ENCODE peak calls at places on chromosomes 6 and 20, in eight cellular contexts. X is CD8-positive, alpha-beta memory T cell; Q is adipocyte; V is neural progenitor cell; L is MM.1S; P is mesendoderm; W is heart right ventricle; E is thoracic aorta. R is an unnamed sample. For H3K4me1, the result is how much of the 10 kb centered on the place peaks cover.

GRCh38 chr6:161444966-161445799 is 171.3 kb upstream of the AGPAT4 start:
- DNase-seq in X (no peak), Q (no peak), V (no peak), L (no peak), P (no peak), W (no peak), E (no peak), R (no peak)

GRCh38 chr20:51811514-51811913 is 9.2 kb upstream of the SALL4 start:
- DNase-seq in X (no peak), Q (no peak), V (peak), L (no peak), P (no peak), W (no peak), E (no peak), R (no peak)

GRCh38 chr20:47319517-47320252 is 36.8 kb downstream of the ZMYND8 start:
- DNase-seq in X (no peak), Q (peak), V (peak), L (no peak), P (peak), W (peak), E (no peak), R (no peak)

GRCh38 chr6:52538921-52539354 is 37.9 kb downstream of the TRAM2 start:
- DNase-seq in X (no peak), Q (peak), V (no peak), L (no peak), P (peak), W (no peak), E (no peak), R (no peak)

GRCh38 chr20:17281478-17281877 is 54.6 kb downstream of the PCSK2 start:
- DNase-seq in X (no peak), Q (peak), V (peak), L (peak), P (peak), W (no peak), E (no peak), R (no peak)

GRCh38 chr20:48453477-48454093 is 374.2 kb downstream of the PREX1 start:
- DNase-seq in X (no peak), Q (no peak), V (no peak), L (no peak), P (no peak), W (no peak), E (no peak), R (no peak)

GRCh38 chr20:50017160-50017559 is 34.4 kb downstream of the SNAI1 start:
- DNase-seq in X (no peak), Q (no peak), V (no peak), L (no peak), P (no peak), W (no peak), E (no peak), R (no peak)

GRCh38 chr6:6703720-6704422 is 115.4 kb downstream of the LY86 start:
- DNase-seq in X (no peak), Q (no peak), V (no peak), L (no peak), P (no peak), W (no peak), E (no peak), R (no peak)

GRCh38 chr20:22581437-22582385 is 2.7 kb downstream of the FOXA2 start:
- DNase-seq in X (no peak), Q (no peak), V (peak), L (no peak), P (no peak), W (no peak), E (no peak), R (no peak)

GRCh38 chr20:44026932-44027685 is 112.5 kb downstream of the TOX2 start:
- DNase-seq in X (no peak), Q (peak), V (no peak), L (no peak), P (no peak), W (no peak), E (no peak), R (no peak)

GRCh38 chr6:20117474-20117873 is 94.8 kb downstream of the MBOAT1 start:
- DNase-seq in X (no peak), Q (no peak), V (no peak), L (no peak), P (peak), W (no peak), E (no peak), R (no peak)

GRCh38 chr6:17633465-17634188 is 33.5 kb downstream of the FAM8A1 start:
- DNase-seq in X (no peak), Q (no peak), V (no peak), L (no peak), P (no peak), W (no peak), E (no peak), R (no peak)

GRCh38 chr6:74343804-74344203 is 647.8 kb downstream of the CD109 start:
- DNase-seq in X (no peak), Q (peak), V (no peak), L (peak), P (no peak), W (no peak), E (no peak), R (no peak)

GRCh38 chr6:47248446-47248845 is 61.3 kb downstream of the TNFRSF21 start:
- DNase-seq in X (no peak), Q (no peak), V (no peak), L (no peak), P (no peak), W (no peak), E (no peak), R (no peak)

GRCh38 chr6:160049346-160049745 is 72.3 kb upstream of the SLC22A1 start:
- DNase-seq in X (no peak), Q (no peak), V (no peak), L (no peak), P (no peak), W (no peak), E (no peak), R (no peak)

GRCh38 chr6:112881828-112882227 is 534.7 kb downstream of the RFPL4B start:
- DNase-seq in X (no peak), Q (peak), V (no peak), L (no peak), P (no peak), W (no peak), E (no peak), R (no peak)

GRCh38 chr6:134175532-134176282 is 123.3 kb upstream of the SLC2A12 start:
- DNase-seq in X (peak), Q (peak), V (peak), L (peak), P (peak), W (peak), E (peak), R (peak)

GRCh38 chr6:154579046-154579823 is 68.8 kb upstream of the CNKSR3 start:
- DNase-seq in X (no peak), Q (no peak), V (no peak), L (no peak), P (no peak), W (no peak), E (no peak), R (no peak)

GRCh38 chr6:140043762-140044378 is 669.4 kb upstream of the CITED2 start:
- DNase-seq in X (no peak), Q (no peak), V (no peak), L (no peak), P (no peak), W (no peak), E (no peak), R (no peak)

GRCh38 chr20:400451-401275 is 7.4 kb upstream of the RBCK1 start:
- DNase-seq in X (no peak), Q (no peak), V (no peak), L (no peak), P (peak), W (no peak), E (no peak), R (no peak)

GRCh38 chr20:31630187-31630790 is 7.4 kb upstream of the COX4I2 start:
- DNase-seq in X (no peak), Q (no peak), V (no peak), L (no peak), P (no peak), W (no peak), E (no peak), R (no peak)

GRCh38 chr6:129280719-129281118 is 397.8 kb downstream of the LAMA2 start:
- DNase-seq in X (no peak), Q (no peak), V (no peak), L (peak), P (no peak), W (no peak), E (no peak), R (no peak)

GRCh38 chr20:39909447-39909846 is 779.6 kb downstream of the MAFB start:
- DNase-seq in X (no peak), Q (no peak), V (no peak), L (no peak), P (no peak), W (no peak), E (no peak), R (no peak)

GRCh38 chr6:64712606-64713005 is 994.4 kb downstream of the EYS start:
- DNase-seq in X (no peak), Q (no peak), V (no peak), L (no peak), P (no peak), W (no peak), E (no peak), R (no peak)

GRCh38 chr6:35727206-35727934 is 9.5 kb upstream of the ARMC12 start:
- DNase-seq in X (no peak), Q (peak), V (peak), L (peak), P (peak), W (peak), E (peak), R (peak)

GRCh38 chr6:16663896-16664295 is 97.4 kb downstream of the ATXN1 start:
- DNase-seq in X (no peak), Q (no peak), V (no peak), L (no peak), P (no peak), W (no peak), E (no peak), R (no peak)

GRCh38 chr20:47360207-47360488 is 3.6 kb upstream of the ZMYND8 start:
- DNase-seq in X (no peak), Q (peak), V (no peak), L (no peak), P (no peak), W (no peak), E (peak), R (peak)

GRCh38 chr6:144217264-144217663 is 66.9 kb downstream of the STX11 start:
- DNase-seq in X (peak), Q (peak), V (no peak), L (no peak), P (no peak), W (no peak), E (no peak), R (no peak)

GRCh38 chr6:23589811-23590210 is 536.2 kb upstream of the NRSN1 start:
- DNase-seq in X (no peak), Q (peak), V (no peak), L (no peak), P (no peak), W (no peak), E (no peak), R (no peak)

GRCh38 chr6:99177736-99178135 is 171.7 kb downstream of the FAXC start:
- DNase-seq in X (no peak), Q (no peak), V (no peak), L (no peak), P (no peak), W (no peak), E (no peak), R (no peak)

DNA sequence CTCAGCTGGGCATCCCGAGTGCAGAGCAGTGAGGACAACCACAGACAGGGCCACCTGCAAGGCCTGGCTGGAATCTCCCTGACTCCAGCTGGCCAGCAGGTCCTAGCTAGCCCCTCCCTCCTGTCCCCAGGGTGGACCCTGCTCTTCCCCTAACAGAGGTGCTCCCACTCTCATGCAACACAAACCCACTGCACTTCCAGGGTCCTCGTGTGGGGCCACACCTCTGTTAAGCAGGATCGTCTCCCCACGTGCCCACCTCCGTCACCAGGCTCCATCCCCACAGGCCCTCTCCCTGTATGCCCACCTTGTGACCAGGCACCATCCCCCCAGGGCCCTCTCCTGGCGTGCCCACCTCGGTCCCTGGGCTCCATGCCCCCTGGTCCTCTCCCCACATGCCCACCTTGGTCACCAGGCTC is 17.3 kb downstream of the TAF4 start:
- DNase-seq in X (no peak), Q (no peak), V (no peak), L (no peak), P (no peak), W (no peak), E (no peak), R (no peak)
- H3K4me1 ChIP-seq in X (under half), Q (under half), V (under half), L (under half), P (under half), W (under half), E (under half), R (under half)

GRCh38 chr6:31945154-31945506 is 765 bp upstream of the CFB start:
- DNase-seq in X (no peak), Q (no peak), V (no peak), L (no peak), P (no peak), W (no peak), E (no peak), R (no peak)
- H3K4me3 ChIP-seq in X (no peak), Q (peak), V (no peak), L (no peak), P (no peak), W (no peak), E (peak), R (peak)

GRCh38 chr6:136763255-136763654 is 29.0 kb downstream of the MAP3K5 start:
- DNase-seq in X (no peak), Q (no peak), V (no peak), L (peak), P (no peak), W (no peak), E (no peak), R (no peak)

GRCh38 chr6:136763716-136764521 is 28.4 kb downstream of the MAP3K5 start:
- DNase-seq in X (no peak), Q (no peak), V (no peak), L (peak), P (no peak), W (no peak), E (no peak), R (no peak)

GRCh38 chr6:136766274-136766673 is 26.0 kb downstream of the MAP3K5 start:
- DNase-seq in X (no peak), Q (no peak), V (no peak), L (no peak), P (no peak), W (no peak), E (no peak), R (no peak)

GRCh38 chr6:136762022-136762975 is 30.0 kb downstream of the MAP3K5 start:
- DNase-seq in X (no peak), Q (no peak), V (no peak), L (no peak), P (no peak), W (no peak), E (no peak), R (no peak)

GRCh38 chr6:136764522-136764993 is 27.7 kb downstream of the MAP3K5 start:
- DNase-seq in X (no peak), Q (no peak), V (no peak), L (no peak), P (no peak), W (no peak), E (no peak), R (no peak)
- H3K4me1 ChIP-seq in X (half or more), Q (under half), V (under half), L (half or more), P (under half), W (under half), E (half or more), R (under half)

GRCh38 chr6:156825475-156825874 is 48.3 kb downstream of the ARID1B start:
- DNase-seq in X (no peak), Q (peak), V (no peak), L (no peak), P (no peak), W (no peak), E (no peak), R (no peak)
- H3K4me3 ChIP-seq in X (no peak), Q (no peak), V (no peak), L (no peak), P (no peak), W (no peak), E (no peak), R (no peak)

GRCh38 chr6:34598725-34599124 is 42.6 kb upstream of the SPDEF start:
- DNase-seq in X (no peak), Q (no peak), V (no peak), L (no peak), P (no peak), W (no peak), E (no peak), R (no peak)

GRCh38 chr6:34600796-34601195 is 44.7 kb upstream of the SPDEF start:
- DNase-seq in X (no peak), Q (no peak), V (no peak), L (no peak), P (no peak), W (no peak), E (no peak), R (no peak)

GRCh38 chr6:34597605-34598353 is 41.6 kb upstream of the SPDEF start:
- DNase-seq in X (no peak), Q (no peak), V (no peak), L (no peak), P (no peak), W (no peak), E (no peak), R (no peak)

GRCh38 chr6:34601706-34602105 is 45.6 kb upstream of the SPDEF start:
- DNase-seq in X (no peak), Q (no peak), V (peak), L (no peak), P (peak), W (no peak), E (no peak), R (no peak)

GRCh38 chr6:34600101-34600500 is 44.0 kb upstream of the SPDEF start:
- DNase-seq in X (no peak), Q (no peak), V (no peak), L (no peak), P (no peak), W (no peak), E (no peak), R (no peak)
- H3K4me1 ChIP-seq in X (under half), Q (under half), V (under half), L (under half), P (under half), W (under half), E (under half), R (under half)

DNA sequence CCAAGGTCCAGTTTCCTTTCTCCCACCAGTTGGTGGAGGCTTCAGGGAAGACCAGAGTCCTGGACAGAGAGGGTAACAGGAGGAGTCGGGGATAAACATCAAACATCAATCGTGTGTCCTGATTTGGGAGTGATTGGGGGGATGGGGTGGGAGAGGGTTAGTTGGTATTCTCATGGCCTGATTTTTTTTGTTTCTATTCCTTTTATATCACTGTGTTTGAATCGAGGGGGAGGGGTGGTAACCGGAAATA is 365 bp upstream of the HSD17B8 start:
- DNase-seq in X (no peak), Q (no peak), V (no peak), L (no peak), P (no peak), W (no peak), E (no peak), R (no peak)
- H3K4me3 ChIP-seq in X (peak), Q (peak), V (peak), L (no peak), P (no peak), W (peak), E (peak), R (no peak)

GRCh38 chr6:43180985-43181384 is 1.0 kb upstream of the CUL9 start:
- DNase-seq in X (no peak), Q (no peak), V (no peak), L (no peak), P (peak), W (no peak), E (no peak), R (no peak)

GRCh38 chr6:43183441-43183840 is 1.4 kb downstream of the CUL9 start:
- DNase-seq in X (no peak), Q (no peak), V (no peak), L (no peak), P (no peak), W (no peak), E (no peak), R (no peak)

GRCh38 chr6:43181942-43182860 is at the start of gene CUL9:
- DNase-seq in X (peak), Q (peak), V (peak), L (peak), P (peak), W (peak), E (peak), R (peak)

GRCh38 chr6:43180058-43180457 is 1.9 kb upstream of the CUL9 start:
- DNase-seq in X (no peak), Q (no peak), V (no peak), L (no peak), P (no peak), W (no peak), E (no peak), R (no peak)

GRCh38 chr6:43181621-43181941 is 415 bp upstream of the CUL9 start:
- DNase-seq in X (no peak), Q (no peak), V (no peak), L (no peak), P (no peak), W (no peak), E (no peak), R (no peak)
- H3K4me1 ChIP-seq in X (half or more), Q (under half), V (under half), L (under half), P (under half), W (under half), E (under half), R (under half)

GRCh38 chr6:44226368-44227137 is 3.2 kb downstream of the SLC29A1 start:
- DNase-seq in X (no peak), Q (no peak), V (no peak), L (no peak), P (no peak), W (peak), E (no peak), R (no peak)
- H3K4me3 ChIP-seq in X (no peak), Q (no peak), V (no peak), L (no peak), P (no peak), W (peak), E (peak), R (no peak)

DNA sequence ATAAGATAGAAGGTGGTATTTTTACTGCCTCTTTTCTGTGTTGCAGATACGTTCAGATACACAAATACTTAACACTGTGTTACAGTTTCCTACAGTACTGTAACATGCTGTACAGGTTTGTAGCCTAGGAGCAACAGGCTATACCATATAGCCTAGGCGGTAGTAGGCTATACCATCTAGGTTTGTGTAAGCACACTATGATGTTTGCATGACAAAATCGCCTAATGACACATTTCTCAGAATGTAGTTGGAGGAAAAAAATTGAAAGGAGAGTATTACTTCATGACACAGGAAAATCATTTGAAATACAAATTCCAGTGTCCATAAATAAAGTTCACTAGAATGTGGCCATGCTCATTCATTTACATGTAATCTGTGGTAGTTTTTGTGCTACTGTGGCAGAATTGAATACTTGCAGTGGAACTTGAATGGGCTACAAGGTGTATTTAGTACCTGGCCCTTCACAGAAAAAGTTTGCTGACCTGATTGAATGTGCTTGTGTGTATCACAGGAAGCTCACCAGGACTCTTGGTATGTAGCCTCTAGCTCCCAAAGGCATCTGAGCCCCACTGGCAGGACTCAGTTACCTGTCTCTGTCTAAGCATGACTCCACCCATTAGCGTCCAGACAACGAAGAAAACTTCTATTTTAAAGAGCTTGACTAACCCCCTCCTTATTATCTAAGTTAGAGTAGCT is 18.8 kb downstream of the TOP1 start:
- DNase-seq in X (no peak), Q (no peak), V (peak), L (peak), P (peak), W (no peak), E (no peak), R (no peak)
- H3K4me1 ChIP-seq in X (half or more), Q (half or more), V (half or more), L (half or more), P (under half), W (half or more), E (half or more), R (half or more)